ENCODE peak calls at places on chromosomes 4 and X, in six cellular contexts. E is CD4-positive, CD25-positive, alpha-beta regulatory T cell; D is psoas muscle; R is colonic mucosa; Z is Karpas-422; H is body of pancreas. Y is an unnamed sample.

GRCh38 chr4:85812776-85813175 is 337.8 kb downstream of the ARHGAP24 start:
- DNase-seq in E (no peak), D (no peak), R (no peak), Z (no peak), H (no peak), Y (no peak)

GRCh38 chr4:137610960-137611359 is 78.7 kb upstream of the PCDH18 start:
- DNase-seq in E (no peak), D (no peak), R (no peak), Z (no peak), H (no peak), Y (no peak)

GRCh38 chrX:150037041-150037440 is 98.8 kb upstream of the EOLA2 start:
- DNase-seq in E (no peak), D (no peak), R (no peak), Z (no peak), H (no peak), Y (no peak)

GRCh38 chr4:108683479-108683878 is 33.1 kb downstream of the OSTC start:
- DNase-seq in E (no peak), D (no peak), R (no peak), Z (peak; percentile 76), H (no peak), Y (no peak)

GRCh38 chrX:27463187-27463586 is at the start of gene PPP4R3C:
- DNase-seq in E (no peak), D (no peak), R (no peak), Z (no peak), H (no peak), Y (no peak)

GRCh38 chrX:72716766-72717165 is 2.7 kb upstream of the PHKA1 start:
- DNase-seq in E (no peak), D (peak; percentile 50), R (no peak), Z (no peak), H (no peak), Y (no peak)

GRCh38 chrX:125205084-125205917 is 114.4 kb upstream of the TEX13C start:
- DNase-seq in E (no peak), D (peak; percentile 78), R (peak; percentile 17), Z (no peak), H (peak; percentile 53), Y (no peak)

GRCh38 chr4:34720563-34720962 is 1523.8 kb downstream of the ARAP2 start:
- DNase-seq in E (no peak), D (no peak), R (no peak), Z (peak; percentile 61), H (no peak), Y (no peak)

GRCh38 chr4:101022151-101023024 is 324.9 kb downstream of the PPP3CA start:
- DNase-seq in E (no peak), D (no peak), R (no peak), Z (no peak), H (no peak), Y (no peak)

GRCh38 chr4:114026447-114026846 is 47.0 kb upstream of the ARSJ start:
- DNase-seq in E (no peak), D (no peak), R (no peak), Z (no peak), H (no peak), Y (no peak)

GRCh38 chr4:147899512-147899911 is 167.6 kb downstream of the ARHGAP10 start:
- DNase-seq in E (no peak), D (no peak), R (no peak), Z (no peak), H (no peak), Y (no peak)

GRCh38 chr4:84493092-84493850 is 5.8 kb downstream of the NKX6-1 start:
- DNase-seq in E (no peak), D (peak; percentile 63), R (peak; percentile 34), Z (no peak), H (no peak), Y (no peak)

GRCh38 chr4:152094851-152095700 is 334.3 kb upstream of the GATB start:
- DNase-seq in E (no peak), D (no peak), R (peak; percentile 33), Z (no peak), H (no peak), Y (no peak)

GRCh38 chr4:138935-139334 is 14.6 kb downstream of the ZNF718 start:
- DNase-seq in E (no peak), D (no peak), R (no peak), Z (no peak), H (no peak), Y (no peak)
- H3K9me3 ChIP-seq in E (peaks cover 86% of the 10 kb centered on the region), D (peaks cover 72% of the 10 kb centered on the region), R (peaks cover 8% of the 10 kb centered on the region), Z (peaks cover 61% of the 10 kb centered on the region), H (peaks cover 3% of the 10 kb centered on the region), Y (peaks cover 96% of the 10 kb centered on the region)

DNA sequence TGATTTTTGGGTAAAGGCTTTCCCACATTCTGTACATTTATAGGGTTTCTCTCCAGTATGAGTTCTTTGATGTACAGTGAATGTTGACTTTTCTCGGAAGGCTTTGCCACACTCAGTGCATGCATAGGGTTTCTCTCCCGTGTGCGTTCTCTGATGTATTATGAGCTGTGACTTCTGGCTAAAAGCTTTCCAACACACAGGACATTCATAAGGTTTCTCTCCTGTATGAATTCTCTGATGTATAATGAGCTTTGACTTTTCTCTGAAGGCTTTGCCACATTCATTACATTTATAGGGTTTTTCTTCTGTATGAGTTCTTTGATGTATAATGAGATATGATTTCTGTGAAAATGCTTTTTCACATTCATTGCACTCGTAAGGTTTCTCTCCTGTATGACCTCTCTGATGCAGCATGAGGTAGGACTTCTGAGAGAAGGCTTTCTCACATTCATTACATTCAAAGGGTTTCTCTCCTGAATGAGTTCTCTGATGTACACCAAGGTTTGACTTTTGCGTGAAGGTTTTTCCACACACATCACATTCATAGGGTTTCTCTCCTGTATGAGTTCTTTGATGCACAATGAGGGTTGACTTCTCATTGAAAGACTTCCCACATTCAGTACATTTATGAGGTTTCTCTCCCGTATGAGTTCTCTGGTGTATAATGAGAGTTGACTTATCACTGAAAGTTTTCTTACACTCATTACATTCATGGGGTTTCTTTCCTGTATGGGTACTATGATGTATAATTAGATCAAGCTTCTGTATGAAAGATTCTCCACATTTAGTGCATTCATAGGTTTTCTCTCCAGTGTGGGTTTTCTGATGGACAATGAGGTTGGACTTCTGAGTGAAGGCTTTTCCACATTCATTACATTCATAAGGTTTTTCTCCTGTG is 27.3 kb downstream of the ZNF182 start:
- DNase-seq in E (no peak), D (no peak), R (no peak), Z (no peak), H (no peak), Y (no peak)
- H3K9me3 ChIP-seq in E (peaks cover 77% of the 10 kb centered on the region), D (peaks cover 80% of the 10 kb centered on the region), R (peaks cover 21% of the 10 kb centered on the region), Z (peaks cover 64% of the 10 kb centered on the region), H (no peaks in the 10 kb centered on the region), Y (peaks cover 76% of the 10 kb centered on the region)

GRCh38 chrX:22541926-22542325 is 269.2 kb downstream of the CBLL2 start:
- DNase-seq in E (no peak), D (no peak), R (no peak), Z (no peak), H (no peak), Y (no peak)
- H3K9me3 ChIP-seq in E (no peaks in the 10 kb centered on the region), D (no peaks in the 10 kb centered on the region), R (no peaks in the 10 kb centered on the region), Z (no peaks in the 10 kb centered on the region), H (no peaks in the 10 kb centered on the region), Y (no peaks in the 10 kb centered on the region)

DNA sequence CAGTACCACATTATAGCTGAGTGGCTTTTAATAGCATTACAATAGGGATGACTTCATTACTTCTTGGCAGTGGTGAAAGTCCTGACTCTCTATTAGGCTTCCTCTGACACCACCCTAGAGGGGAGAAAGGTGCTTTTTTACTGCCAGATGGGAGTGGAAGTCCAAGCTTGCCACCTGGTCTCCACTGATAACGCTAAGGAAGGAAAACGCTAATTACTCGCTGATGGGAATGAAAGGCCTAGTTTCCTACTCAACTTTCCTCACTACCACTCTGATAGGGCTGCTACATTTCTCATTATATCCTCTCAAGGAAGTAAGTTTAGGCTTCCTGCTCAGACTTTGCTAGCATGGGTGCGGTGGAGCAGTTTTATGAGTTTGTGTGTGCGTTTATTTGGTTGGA is 62.3 kb upstream of the PAGE3 start:
- DNase-seq in E (no peak), D (no peak), R (peak; percentile 44), Z (no peak), H (no peak), Y (no peak)
- H3K9me3 ChIP-seq in E (no peaks in the 10 kb centered on the region), D (peaks cover 3% of the 10 kb centered on the region), R (no peaks in the 10 kb centered on the region), Z (no peaks in the 10 kb centered on the region), H (no peaks in the 10 kb centered on the region), Y (no peaks in the 10 kb centered on the region)

DNA sequence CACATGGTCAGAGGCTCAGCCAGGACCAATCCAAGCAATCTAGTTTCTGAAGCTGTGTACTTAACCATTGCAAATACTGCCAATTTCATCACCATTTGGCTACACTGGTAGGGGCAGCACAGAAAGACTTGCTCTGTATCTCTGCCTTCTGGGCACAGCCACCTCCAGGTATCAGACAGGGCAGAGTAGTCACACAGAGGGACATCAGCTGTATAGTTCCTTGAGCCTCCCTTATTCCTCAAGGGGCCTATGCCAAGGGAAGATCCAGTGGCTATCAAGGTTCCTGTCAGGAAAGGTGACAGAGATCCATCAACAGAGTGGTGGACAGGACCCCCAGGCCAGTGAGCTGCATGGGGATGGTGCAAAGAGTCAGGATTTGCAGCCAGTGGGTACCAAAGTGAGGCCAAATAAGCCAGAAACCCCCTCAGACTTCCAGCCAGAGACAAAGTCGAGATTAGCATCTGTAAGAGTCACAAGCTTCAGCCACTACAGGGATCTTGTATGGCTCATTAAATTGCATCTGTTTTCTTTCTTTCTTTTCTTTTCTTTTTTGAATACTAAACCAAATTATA is 381.6 kb upstream of the CPEB2 start:
- DNase-seq in E (no peak), D (no peak), R (no peak), Z (no peak), H (no peak), Y (no peak)
- H3K9me3 ChIP-seq in E (no peaks in the 10 kb centered on the region), D (no peaks in the 10 kb centered on the region), R (no peaks in the 10 kb centered on the region), Z (no peaks in the 10 kb centered on the region), H (no peaks in the 10 kb centered on the region), Y (no peaks in the 10 kb centered on the region)

DNA sequence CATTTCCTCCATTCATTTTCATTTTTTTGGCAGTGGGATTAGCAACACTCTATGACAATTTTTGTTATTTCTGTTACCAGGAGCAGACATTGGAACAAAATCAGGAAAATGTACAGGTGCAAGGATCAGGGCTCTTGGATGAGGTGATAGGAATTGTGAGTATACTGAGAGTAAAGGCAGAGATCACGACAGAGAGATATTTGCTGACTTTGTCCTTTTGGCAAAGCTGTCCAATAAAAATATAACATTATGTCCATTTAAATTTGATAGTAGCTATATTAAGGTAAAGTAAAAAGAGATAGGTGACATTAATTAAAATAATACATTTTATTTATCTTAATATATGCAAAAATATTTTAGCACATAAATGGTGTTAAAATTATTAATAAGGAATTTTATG is 373.1 kb upstream of the GNPDA2 start:
- DNase-seq in E (no peak), D (no peak), R (no peak), Z (no peak), H (no peak), Y (no peak)
- H3K9me3 ChIP-seq in E (peaks cover 2% of the 10 kb centered on the region), D (no peaks in the 10 kb centered on the region), R (no peaks in the 10 kb centered on the region), Z (peaks cover 30% of the 10 kb centered on the region), H (no peaks in the 10 kb centered on the region), Y (peaks cover 9% of the 10 kb centered on the region)

GRCh38 chr4:135072553-135072952 is 871.0 kb upstream of the PABPC4L start:
- DNase-seq in E (no peak), D (no peak), R (no peak), Z (no peak), H (no peak), Y (no peak)

GRCh38 chr4:135073389-135073788 is 871.8 kb upstream of the PABPC4L start:
- DNase-seq in E (no peak), D (no peak), R (no peak), Z (no peak), H (no peak), Y (no peak)
- H3K9me3 ChIP-seq in E (no peaks in the 10 kb centered on the region), D (peaks cover 6% of the 10 kb centered on the region), R (no peaks in the 10 kb centered on the region), Z (peaks cover 9% of the 10 kb centered on the region), H (no peaks in the 10 kb centered on the region), Y (no peaks in the 10 kb centered on the region)